ENCODE peak calls at places on chromosome 22, in eight cellular contexts. T is right cardiac atrium; V is colonic mucosa; I is psoas muscle; K is hypothalamus; Z is MM.1S; P is stimulated activated CD4-positive, alpha-beta T cell treated with anti-CD3 and anti-CD28 coated beads, Interleukin-1b, Interleukin-23, amount 100 ng/mL, for 24 hours; L is cardiac septum. C is an unnamed sample.

GRCh38 chr22:33909075-33909458 is 11.2 kb downstream of the LARGE1 start:
- DNase-seq in T (no peak), V (no peak), I (no peak), K (no peak), Z (no peak), P (no peak), L (no peak), C (no peak)

GRCh38 chr22:46484861-46485595 is 52.4 kb downstream of the CELSR1 start:
- DNase-seq in T (no peak), V (no peak), I (no peak), K (no peak), Z (no peak), P (no peak), L (no peak), C (no peak)

GRCh38 chr22:47534150-47535133 is 772.0 kb downstream of the TBC1D22A start:
- DNase-seq in T (peak), V (no peak), I (no peak), K (no peak), Z (no peak), P (no peak), L (no peak), C (no peak)

GRCh38 chr22:49240472-49240871 is 587.2 kb downstream of the BRD1 start:
- DNase-seq in T (no peak), V (no peak), I (no peak), K (no peak), Z (no peak), P (no peak), L (peak), C (no peak)

GRCh38 chr22:38298312-38299000 is 18.8 kb downstream of the CSNK1E start:
- DNase-seq in T (peak), V (no peak), I (no peak), K (no peak), Z (no peak), P (no peak), L (no peak), C (peak)

GRCh38 chr22:36294801-36295200 is 41.9 kb downstream of the APOL1 start:
- DNase-seq in T (no peak), V (no peak), I (no peak), K (no peak), Z (no peak), P (no peak), L (no peak), C (no peak)

GRCh38 chr22:20243545-20244249 is 24.4 kb downstream of the RTN4R start:
- DNase-seq in T (peak), V (peak), I (peak), K (peak), Z (no peak), P (no peak), L (peak), C (peak)

GRCh38 chr22:37520754-37521153 is 1.5 kb upstream of the CARD10 start:
- DNase-seq in T (no peak), V (no peak), I (no peak), K (no peak), Z (no peak), P (no peak), L (no peak), C (no peak)

GRCh38 chr22:17563936-17564391 is 666 bp downstream of the SLC25A18 start:
- DNase-seq in T (no peak), V (no peak), I (peak), K (no peak), Z (no peak), P (no peak), L (no peak), C (peak)

GRCh38 chr22:50342651-50343540 is at the start of gene PPP6R2:
- DNase-seq in T (peak), V (peak), I (peak), K (peak), Z (peak), P (peak), L (peak), C (no peak)

GRCh38 chr22:31244044-31244942 is 32.2 kb downstream of the LIMK2 start:
- DNase-seq in T (no peak), V (no peak), I (peak), K (no peak), Z (no peak), P (no peak), L (no peak), C (peak)